ENCODE peak calls at places on chromosomes 16 and 17, in six cellular contexts. One of them, this sample, is unnamed.

GRCh38 chr17:7440823-7441174 is 1.5 kb downstream of the FGF11 start:
- DNase-seq in mesenchymal stem cell: peak
- DNase-seq in trophoblast cell: no peak
- DNase-seq in IMR-90: no peak
- DNase-seq in H9: peak
- DNase-seq in H1: no peak
- DNase-seq in this sample: no peak

GRCh38 chr16:12917653-12918052 is 16.3 kb downstream of the SHISA9 start:
- DNase-seq in mesenchymal stem cell: no peak
- DNase-seq in H1: no peak
- DNase-seq in IMR-90: no peak
- DNase-seq in H9: no peak
- DNase-seq in trophoblast cell: no peak
- DNase-seq in this sample: no peak

GRCh38 chr17:3827124-3827773 is 18.8 kb downstream of the NCBP3 start:
- DNase-seq in H9: peak
- DNase-seq in H1: peak
- DNase-seq in IMR-90: peak
- DNase-seq in mesenchymal stem cell: peak
- DNase-seq in trophoblast cell: peak
- DNase-seq in this sample: peak

GRCh38 chr16:52547001-52547833 is at the start of gene TOX3:
- DNase-seq in H9: peak
- DNase-seq in H1: peak
- DNase-seq in IMR-90: no peak
- DNase-seq in mesenchymal stem cell: no peak
- DNase-seq in trophoblast cell: no peak
- DNase-seq in this sample: no peak

GRCh38 chr16:52439171-52439701 is 107.7 kb downstream of the TOX3 start:
- DNase-seq in mesenchymal stem cell: no peak
- DNase-seq in trophoblast cell: no peak
- DNase-seq in IMR-90: no peak
- DNase-seq in H9: no peak
- DNase-seq in H1: no peak
- DNase-seq in this sample: no peak

GRCh38 chr17:12043702-12044101 is 23.0 kb downstream of the MAP2K4 start:
- DNase-seq in H9: no peak
- DNase-seq in IMR-90: no peak
- DNase-seq in mesenchymal stem cell: no peak
- DNase-seq in trophoblast cell: no peak
- DNase-seq in H1: no peak
- DNase-seq in this sample: no peak

GRCh38 chr16:65547799-65548446 is 426.1 kb upstream of the CDH11 start:
- DNase-seq in IMR-90: peak
- DNase-seq in H1: no peak
- DNase-seq in H9: no peak
- DNase-seq in trophoblast cell: no peak
- DNase-seq in mesenchymal stem cell: peak
- DNase-seq in this sample: peak

GRCh38 chr16:12539185-12539929 is 264.3 kb downstream of the CPPED1 start:
- DNase-seq in H1: no peak
- DNase-seq in H9: no peak
- DNase-seq in trophoblast cell: no peak
- DNase-seq in mesenchymal stem cell: peak
- DNase-seq in IMR-90: peak
- DNase-seq in this sample: no peak

GRCh38 chr16:27321013-27321960 is 7.5 kb downstream of the IL4R start:
- DNase-seq in mesenchymal stem cell: no peak
- DNase-seq in IMR-90: peak
- DNase-seq in H1: no peak
- DNase-seq in trophoblast cell: peak
- DNase-seq in H9: no peak
- DNase-seq in this sample: no peak

GRCh38 chr16:67233596-67233995 is 6.7 kb downstream of the TMEM208 start:
- DNase-seq in H1: no peak
- DNase-seq in mesenchymal stem cell: no peak
- DNase-seq in IMR-90: no peak
- DNase-seq in H9: no peak
- DNase-seq in trophoblast cell: no peak
- DNase-seq in this sample: no peak

GRCh38 chr17:42122371-42123303 is at the start of gene HSPB9:
- DNase-seq in trophoblast cell: peak
- DNase-seq in IMR-90: no peak
- DNase-seq in mesenchymal stem cell: no peak
- DNase-seq in H9: peak
- DNase-seq in H1: peak
- DNase-seq in this sample: no peak

GRCh38 chr17:71516149-71516548 is 604.7 kb upstream of the SOX9 start:
- DNase-seq in H1: no peak
- DNase-seq in H9: no peak
- DNase-seq in trophoblast cell: no peak
- DNase-seq in mesenchymal stem cell: no peak
- DNase-seq in IMR-90: no peak
- DNase-seq in this sample: no peak

GRCh38 chr17:559699-560378 is 154.8 kb downstream of the VPS53 start:
- DNase-seq in IMR-90: peak
- DNase-seq in H9: no peak
- DNase-seq in trophoblast cell: peak
- DNase-seq in H1: no peak
- DNase-seq in mesenchymal stem cell: peak
- DNase-seq in this sample: no peak

GRCh38 chr17:40290629-40291296 is 3.1 kb downstream of the CDC6 start:
- DNase-seq in mesenchymal stem cell: peak
- DNase-seq in IMR-90: peak
- DNase-seq in H1: no peak
- DNase-seq in trophoblast cell: peak
- DNase-seq in H9: no peak
- DNase-seq in this sample: no peak

GRCh38 chr17:70307430-70307829 is 138.1 kb downstream of the KCNJ2 start:
- DNase-seq in trophoblast cell: peak
- DNase-seq in mesenchymal stem cell: no peak
- DNase-seq in H1: no peak
- DNase-seq in IMR-90: peak
- DNase-seq in H9: no peak
- DNase-seq in this sample: no peak

GRCh38 chr16:68136515-68136914 is 51.3 kb downstream of the NFATC3 start:
- DNase-seq in H9: no peak
- DNase-seq in IMR-90: no peak
- DNase-seq in mesenchymal stem cell: no peak
- DNase-seq in trophoblast cell: no peak
- DNase-seq in H1: no peak
- DNase-seq in this sample: no peak

GRCh38 chr17:13476722-13477121 is 125.0 kb downstream of the HS3ST3A1 start:
- DNase-seq in IMR-90: peak
- DNase-seq in trophoblast cell: no peak
- DNase-seq in H9: no peak
- DNase-seq in mesenchymal stem cell: peak
- DNase-seq in H1: no peak
- DNase-seq in this sample: no peak

GRCh38 chr17:13477180-13477611 is 124.5 kb downstream of the HS3ST3A1 start:
- DNase-seq in mesenchymal stem cell: peak
- DNase-seq in H9: no peak
- DNase-seq in H1: no peak
- DNase-seq in IMR-90: peak
- DNase-seq in trophoblast cell: no peak
- DNase-seq in this sample: no peak

GRCh38 chr17:13475574-13476223 is 126.0 kb downstream of the HS3ST3A1 start:
- DNase-seq in trophoblast cell: no peak
- DNase-seq in IMR-90: no peak
- DNase-seq in mesenchymal stem cell: no peak
- DNase-seq in H1: no peak
- DNase-seq in H9: no peak
- DNase-seq in this sample: no peak

GRCh38 chr17:13478326-13478830 is 123.4 kb downstream of the HS3ST3A1 start:
- DNase-seq in trophoblast cell: no peak
- DNase-seq in H1: no peak
- DNase-seq in H9: no peak
- DNase-seq in mesenchymal stem cell: no peak
- DNase-seq in IMR-90: no peak
- DNase-seq in this sample: no peak

GRCh38 chr17:13474073-13474800 is 127.5 kb downstream of the HS3ST3A1 start:
- DNase-seq in H1: no peak
- DNase-seq in mesenchymal stem cell: no peak
- DNase-seq in H9: no peak
- DNase-seq in trophoblast cell: no peak
- DNase-seq in IMR-90: no peak
- DNase-seq in this sample: no peak
- H3K14ac ChIP-seq in H1: no peak
- H3K14ac ChIP-seq in mesenchymal stem cell: no peak
- H3K14ac ChIP-seq in H9: no peak
- H3K14ac ChIP-seq in trophoblast cell: no peak
- H3K14ac ChIP-seq in IMR-90: peak
- H3K14ac ChIP-seq in this sample: no peak

GRCh38 chr17:64781394-64781793 is 119.3 kb upstream of the SMURF2 start:
- DNase-seq in IMR-90: no peak
- DNase-seq in H9: peak
- DNase-seq in mesenchymal stem cell: peak
- DNase-seq in H1: peak
- DNase-seq in trophoblast cell: peak
- DNase-seq in this sample: no peak

GRCh38 chr17:64781810-64782555 is 119.9 kb upstream of the SMURF2 start:
- DNase-seq in IMR-90: no peak
- DNase-seq in trophoblast cell: no peak
- DNase-seq in H1: peak
- DNase-seq in H9: no peak
- DNase-seq in mesenchymal stem cell: no peak
- DNase-seq in this sample: no peak

GRCh38 chr17:64785050-64785449 is 122.9 kb upstream of the SMURF2 start:
- DNase-seq in H9: peak
- DNase-seq in mesenchymal stem cell: no peak
- DNase-seq in H1: no peak
- DNase-seq in trophoblast cell: no peak
- DNase-seq in IMR-90: no peak
- DNase-seq in this sample: no peak

GRCh38 chr17:64784353-64784798 is 122.3 kb upstream of the SMURF2 start:
- DNase-seq in H1: no peak
- DNase-seq in H9: no peak
- DNase-seq in IMR-90: no peak
- DNase-seq in mesenchymal stem cell: no peak
- DNase-seq in trophoblast cell: no peak
- DNase-seq in this sample: no peak

DNA sequence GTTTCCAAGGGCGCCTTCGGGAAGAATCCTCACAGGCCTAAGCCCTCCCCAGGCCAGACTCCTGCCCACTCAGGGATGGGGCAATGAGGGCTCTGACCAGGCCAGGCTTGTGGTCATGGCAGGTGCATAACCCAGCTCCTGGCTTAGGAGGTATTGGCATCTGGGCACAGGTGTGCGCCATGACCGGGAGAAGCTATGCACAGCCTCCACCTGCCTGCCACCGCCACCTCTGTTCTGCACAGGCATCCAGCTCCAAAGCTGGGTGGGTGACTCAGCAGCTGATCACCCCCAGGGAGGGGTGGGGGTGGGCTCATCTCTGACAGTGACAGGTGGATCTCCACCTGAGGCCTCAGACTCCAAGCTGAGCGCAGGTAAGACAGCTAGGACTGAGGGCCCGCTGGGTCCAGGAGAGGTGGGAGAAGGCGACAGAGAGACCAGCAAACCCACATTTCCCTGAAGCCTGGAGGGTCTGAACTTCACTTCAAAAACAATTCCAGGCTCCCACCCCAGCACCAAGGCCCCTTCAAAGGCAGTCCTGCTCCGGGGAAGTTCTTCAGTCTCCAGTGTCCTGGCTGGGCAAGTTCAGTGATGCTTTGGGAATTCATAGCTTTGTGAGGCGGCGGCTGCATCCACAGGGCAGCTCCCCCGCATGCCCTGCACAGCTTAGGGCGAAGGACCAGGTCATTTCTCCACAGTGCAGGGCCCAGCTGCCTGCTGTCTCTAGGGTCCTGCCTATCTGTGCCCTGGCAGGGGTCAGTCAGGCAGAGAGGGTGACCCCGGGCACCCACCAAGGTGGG is 121.6 kb upstream of the SMURF2 start:
- DNase-seq in mesenchymal stem cell: no peak
- DNase-seq in IMR-90: no peak
- DNase-seq in H1: no peak
- DNase-seq in trophoblast cell: no peak
- DNase-seq in H9: no peak
- DNase-seq in this sample: no peak
- H3K14ac ChIP-seq in mesenchymal stem cell: no peak
- H3K14ac ChIP-seq in IMR-90: no peak
- H3K14ac ChIP-seq in H1: no peak
- H3K14ac ChIP-seq in trophoblast cell: no peak
- H3K14ac ChIP-seq in H9: no peak
- H3K14ac ChIP-seq in this sample: no peak

GRCh38 chr16:77462894-77463293 is 28.1 kb upstream of the ADAMTS18 start:
- DNase-seq in trophoblast cell: no peak
- DNase-seq in H9: no peak
- DNase-seq in H1: no peak
- DNase-seq in IMR-90: no peak
- DNase-seq in mesenchymal stem cell: no peak
- DNase-seq in this sample: no peak
- H3K14ac ChIP-seq in trophoblast cell: no peak
- H3K14ac ChIP-seq in H9: no peak
- H3K14ac ChIP-seq in H1: no peak
- H3K14ac ChIP-seq in IMR-90: no peak
- H3K14ac ChIP-seq in mesenchymal stem cell: no peak
- H3K14ac ChIP-seq in this sample: no peak

DNA sequence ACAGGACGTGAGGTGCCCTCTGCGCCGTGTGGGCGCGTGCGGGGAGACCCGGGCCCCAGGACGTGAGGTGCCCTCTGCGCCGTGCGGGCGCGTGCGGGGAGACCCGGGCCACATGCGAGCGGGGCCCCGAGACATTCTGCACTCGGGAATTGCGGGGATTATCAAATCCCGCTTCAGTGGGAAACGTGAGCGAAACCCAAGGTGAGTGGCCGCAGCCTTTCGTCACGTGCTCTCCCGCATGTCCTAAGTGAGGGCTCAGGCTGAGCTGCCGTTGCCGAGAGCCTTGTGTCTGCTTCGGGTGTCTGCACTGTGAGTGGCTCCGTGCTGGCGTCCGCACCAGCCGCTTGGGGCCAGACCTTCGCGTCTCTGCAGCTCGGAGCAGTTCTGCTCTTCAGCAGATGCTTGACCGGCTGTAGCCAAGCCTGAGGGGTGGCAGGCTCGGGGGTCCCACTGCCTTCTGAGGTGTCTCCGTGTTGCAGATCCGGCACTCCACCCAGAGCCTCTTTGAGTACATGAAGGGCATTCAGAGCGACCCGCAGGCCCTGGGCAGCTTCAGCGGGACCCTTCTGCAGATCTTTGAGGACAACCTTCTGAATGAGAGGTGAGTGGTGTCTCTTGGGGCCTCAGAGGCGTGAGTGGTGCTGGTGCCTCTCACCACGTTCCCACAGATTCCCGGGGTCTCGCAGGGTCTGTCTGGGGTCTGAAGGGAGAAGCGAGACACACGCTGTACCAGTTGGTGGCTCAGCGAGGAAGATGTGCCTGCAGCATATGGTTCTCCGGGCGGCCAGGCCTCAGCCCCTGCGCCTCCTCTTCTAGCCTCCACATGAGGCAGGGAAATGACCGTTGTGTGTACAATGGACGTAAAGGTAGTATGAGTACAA is 90.5 kb upstream of the ZNF750 start:
- DNase-seq in mesenchymal stem cell: no peak
- DNase-seq in IMR-90: no peak
- DNase-seq in H1: no peak
- DNase-seq in trophoblast cell: no peak
- DNase-seq in H9: no peak
- DNase-seq in this sample: no peak
- H3K14ac ChIP-seq in mesenchymal stem cell: no peak
- H3K14ac ChIP-seq in IMR-90: no peak
- H3K14ac ChIP-seq in H1: no peak
- H3K14ac ChIP-seq in trophoblast cell: no peak
- H3K14ac ChIP-seq in H9: no peak
- H3K14ac ChIP-seq in this sample: no peak

This sample was measured in neuronal stem cell.